ENCODE peak calls at places on chromosomes 5 and 9, in five cellular contexts. N is choroid plexus epithelial cell, E is ascending aorta, V is RWPE1, B is fibroblast of the aortic adventitia. A is an unnamed sample.

GRCh38 chr9:84140535-84141101 is 160.0 kb downstream of the RMI1 start:
- DNase-seq in N (peak), E (no peak), V (no peak), B (peak), A (no peak)

GRCh38 chr9:92404437-92404836 is at the start of gene OGN:
- DNase-seq in N (peak), E (no peak), V (no peak), B (peak), A (no peak)

GRCh38 chr9:128113526-128114325 is 13.8 kb downstream of the PTGES2 start:
- DNase-seq in N (no peak), E (no peak), V (no peak), B (no peak), A (no peak)

GRCh38 chr5:174344335-174344734 is 298.8 kb downstream of the NSG2 start:
- DNase-seq in N (no peak), E (no peak), V (no peak), B (no peak), A (no peak)

GRCh38 chr5:56026863-56027300 is 32.1 kb upstream of the IL6ST start:
- DNase-seq in N (peak), E (no peak), V (peak), B (peak), A (peak)

GRCh38 chr9:35935755-35936509 is 22.0 kb downstream of the OR2S2 start:
- DNase-seq in N (peak), E (no peak), V (peak), B (peak), A (peak)

GRCh38 chr9:130940693-130941576 is 1.9 kb upstream of the FIBCD1 start:
- DNase-seq in N (peak), E (peak), V (peak), B (no peak), A (no peak)

GRCh38 chr5:169992789-169993188 is 12.5 kb upstream of the INSYN2B start:
- DNase-seq in N (no peak), E (no peak), V (no peak), B (no peak), A (no peak)

GRCh38 chr5:124735169-124735858 is 11.1 kb downstream of the ZNF608 start:
- DNase-seq in N (peak), E (no peak), V (no peak), B (peak), A (peak)

GRCh38 chr9:121770415-121771273 is 119.2 kb downstream of the DAB2IP start:
- DNase-seq in N (no peak), E (no peak), V (no peak), B (peak), A (peak)

GRCh38 chr5:61048534-61048933 is 103.5 kb downstream of the NDUFAF2 start:
- DNase-seq in N (peak), E (no peak), V (peak), B (peak), A (no peak)

GRCh38 chr9:132977626-132978450 is 656 bp upstream of the GFI1B start:
- DNase-seq in N (peak), E (no peak), V (peak), B (peak), A (peak)

GRCh38 chr9:105157178-105157583 is 87.3 kb upstream of the SLC44A1 start:
- DNase-seq in N (peak), E (peak), V (peak), B (peak), A (peak)

GRCh38 chr9:125043148-125043547 is 100.2 kb downstream of the SCAI start:
- DNase-seq in N (no peak), E (no peak), V (no peak), B (no peak), A (no peak)

GRCh38 chr9:134165357-134166315 is 1.3 kb upstream of the RNU6ATAC start:
- DNase-seq in N (peak), E (no peak), V (peak), B (peak), A (no peak)

GRCh38 chr9:107740088-107740980 is 250.8 kb upstream of the KLF4 start:
- DNase-seq in N (no peak), E (peak), V (no peak), B (peak), A (no peak)

GRCh38 chr9:8552732-8553131 is 753.2 kb upstream of the DMAC1 start:
- DNase-seq in N (no peak), E (no peak), V (no peak), B (no peak), A (no peak)

GRCh38 chr5:149963722-149964121 is 3.2 kb downstream of the SLC26A2 start:
- DNase-seq in N (no peak), E (no peak), V (no peak), B (no peak), A (no peak)

GRCh38 chr9:90444609-90445008 is 198.0 kb downstream of the DIRAS2 start:
- DNase-seq in N (no peak), E (no peak), V (no peak), B (no peak), A (no peak)

GRCh38 chr9:121463026-121463827 is 36.4 kb downstream of the GGTA1 start:
- DNase-seq in N (peak), E (peak), V (no peak), B (peak), A (no peak)

GRCh38 chr5:88058625-88059024 is 210.0 kb downstream of the TMEM161B start:
- DNase-seq in N (no peak), E (no peak), V (no peak), B (no peak), A (no peak)

GRCh38 chr5:169696621-169697517 is 59.8 kb downstream of the DOCK2 start:
- DNase-seq in N (peak), E (no peak), V (peak), B (peak), A (no peak)

GRCh38 chr5:162603399-162603798 is 535.8 kb downstream of the GABRG2 start:
- DNase-seq in N (no peak), E (no peak), V (no peak), B (no peak), A (no peak)

DNA sequence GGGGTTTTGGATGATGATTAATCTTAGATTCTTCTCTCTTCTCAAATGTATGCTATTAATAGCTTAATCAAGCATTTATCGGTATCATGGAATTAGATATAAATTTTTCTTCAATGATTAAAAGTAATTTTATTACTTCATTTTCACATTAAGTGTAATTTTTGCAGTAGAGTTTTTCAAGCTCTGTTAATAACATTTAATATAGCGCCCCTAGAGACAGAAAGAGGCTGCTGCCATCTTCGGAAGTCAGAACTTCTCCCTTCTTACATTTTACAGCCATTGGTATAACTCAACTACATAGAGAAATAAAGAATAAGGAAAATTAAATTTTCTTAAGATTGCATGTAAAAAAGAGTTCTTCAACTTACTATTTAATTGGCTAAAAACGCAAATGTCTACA is 540.3 kb downstream of the GABRG2 start:
- DNase-seq in N (no peak), E (no peak), V (no peak), B (no peak), A (no peak)
- TF ChIP-seq CTCF in N (no peak), E (no peak), V (peak), B (no peak), A (no peak)

GRCh38 chr5:35252963-35253362 is 22.7 kb upstream of the PRLR start:
- DNase-seq in N (no peak), E (no peak), V (no peak), B (no peak), A (no peak)
- TF ChIP-seq CTCF in N (no peak), E (no peak), V (no peak), B (no peak), A (no peak)

GRCh38 chr9:18923167-18923566 is 109.8 kb downstream of the SAXO1 start:
- DNase-seq in N (peak), E (no peak), V (no peak), B (no peak), A (no peak)

GRCh38 chr9:18920685-18921084 is 112.3 kb downstream of the SAXO1 start:
- DNase-seq in N (no peak), E (no peak), V (no peak), B (no peak), A (no peak)

GRCh38 chr9:18921677-18922076 is 111.3 kb downstream of the SAXO1 start:
- DNase-seq in N (no peak), E (no peak), V (no peak), B (peak), A (no peak)

GRCh38 chr9:18922161-18922910 is 110.7 kb downstream of the SAXO1 start:
- DNase-seq in N (no peak), E (no peak), V (no peak), B (no peak), A (no peak)

GRCh38 chr9:18920141-18920611 is 112.8 kb downstream of the SAXO1 start:
- DNase-seq in N (no peak), E (no peak), V (no peak), B (peak), A (no peak)
- TF ChIP-seq CTCF in N (no peak), E (no peak), V (no peak), B (no peak), A (no peak)

GRCh38 chr9:108852089-108852488 is 3.7 kb downstream of the ACTL7B start:
- DNase-seq in N (no peak), E (no peak), V (no peak), B (no peak), A (no peak)

GRCh38 chr9:108854641-108855528 is 901 bp downstream of the ACTL7B start:
- DNase-seq in N (no peak), E (no peak), V (no peak), B (no peak), A (no peak)

GRCh38 chr9:108854094-108854493 is 1.7 kb downstream of the ACTL7B start:
- DNase-seq in N (no peak), E (no peak), V (no peak), B (no peak), A (no peak)

GRCh38 chr9:108851138-108851537 is 4.6 kb downstream of the ACTL7B start:
- DNase-seq in N (no peak), E (no peak), V (no peak), B (no peak), A (no peak)

GRCh38 chr9:108850293-108850897 is 5.4 kb downstream of the ACTL7B start:
- DNase-seq in N (peak), E (no peak), V (peak), B (peak), A (no peak)
- TF ChIP-seq CTCF in N (peak), E (no peak), V (peak), B (peak), A (peak)

GRCh38 chr5:136374003-136374402 is 8.7 kb upstream of the TRPC7 start:
- DNase-seq in N (peak), E (no peak), V (peak), B (peak), A (no peak)
- TF ChIP-seq CTCF in N (peak), E (no peak), V (no peak), B (peak), A (no peak)

GRCh38 chr9:89234636-89235035 is 56.0 kb upstream of the SHC3 start:
- DNase-seq in N (no peak), E (no peak), V (no peak), B (peak), A (no peak)
- TF ChIP-seq CTCF in N (peak), E (no peak), V (no peak), B (no peak), A (no peak)

GRCh38 chr5:137039939-137040515 is 459.1 kb downstream of the SPOCK1 start:
- DNase-seq in N (no peak), E (no peak), V (no peak), B (no peak), A (no peak)

GRCh38 chr5:137036630-137037029 is 462.5 kb downstream of the SPOCK1 start:
- DNase-seq in N (no peak), E (no peak), V (no peak), B (no peak), A (no peak)

GRCh38 chr5:137035480-137035878 is 463.6 kb downstream of the SPOCK1 start:
- DNase-seq in N (no peak), E (no peak), V (no peak), B (peak), A (no peak)

GRCh38 chr5:137034764-137035479 is 464.2 kb downstream of the SPOCK1 start:
- DNase-seq in N (no peak), E (no peak), V (no peak), B (no peak), A (no peak)

DNA sequence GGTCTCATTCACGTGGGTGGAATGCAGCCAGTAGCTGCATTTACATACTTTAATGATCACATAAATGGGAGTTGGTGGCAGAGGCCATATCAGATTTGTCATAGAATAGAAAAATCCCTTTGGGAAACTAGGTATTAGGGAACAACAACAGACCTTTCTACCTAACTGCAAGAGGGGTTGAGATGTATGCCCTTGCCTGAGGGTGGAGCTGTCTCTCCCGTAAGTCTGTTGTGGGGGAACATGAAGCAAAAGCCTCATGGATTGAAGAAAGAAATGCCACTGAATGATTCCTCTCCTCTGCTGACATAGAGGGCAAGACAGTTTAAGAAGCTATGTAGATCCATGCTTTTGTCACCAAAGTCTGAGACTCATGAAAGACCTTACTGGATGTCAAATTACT is 461.3 kb downstream of the SPOCK1 start:
- DNase-seq in N (no peak), E (no peak), V (no peak), B (no peak), A (no peak)
- TF ChIP-seq CTCF in N (no peak), E (no peak), V (no peak), B (no peak), A (no peak)

GRCh38 chr9:119941081-119941480 is 571.8 kb upstream of the BRINP1 start:
- DNase-seq in N (no peak), E (no peak), V (no peak), B (no peak), A (no peak)
- TF ChIP-seq CTCF in N (no peak), E (no peak), V (no peak), B (no peak), A (no peak)

DNA sequence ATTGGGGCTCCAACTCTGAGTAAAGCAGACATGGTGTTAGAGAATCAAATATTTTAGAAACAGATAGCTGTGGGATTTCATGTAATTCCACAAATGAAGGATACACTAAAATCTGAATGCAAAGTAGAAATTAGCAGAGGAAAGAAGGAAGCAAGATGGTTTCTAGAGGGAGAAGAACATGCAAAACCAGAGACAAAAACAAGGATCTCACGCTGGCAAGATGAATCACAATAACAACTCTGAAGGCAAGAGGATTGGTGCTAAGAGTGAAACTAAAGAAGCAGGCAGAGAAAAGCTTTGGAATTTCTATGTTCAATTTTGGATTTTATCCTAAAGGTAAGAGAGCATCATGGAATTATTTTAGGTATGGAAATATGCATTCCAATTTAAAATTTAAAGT is 857.2 kb upstream of the COX7C start:
- DNase-seq in N (no peak), E (no peak), V (no peak), B (no peak), A (no peak)
- TF ChIP-seq CTCF in N (no peak), E (no peak), V (no peak), B (no peak), A (no peak)

GRCh38 chr9:136925414-136926153 is 19.0 kb downstream of the FBXW5 start:
- DNase-seq in N (no peak), E (no peak), V (no peak), B (no peak), A (no peak)
- TF ChIP-seq CTCF in N (no peak), E (no peak), V (no peak), B (no peak), A (no peak)

A was measured in AG09319.